ENCODE peak calls at places on chromosome 12, in six cellular contexts. J, Q, W, F, U and X are unnamed samples. For H3K4me1 and H3K27me3, the result is how much of the 10 kb centered on the place peaks cover.

GRCh38 chr12:76024942-76025600 is 6.5 kb downstream of the PHLDA1 start:
- DNase-seq in U (no peak), Q (no peak), J (no peak), F (no peak), W (no peak), X (no peak)

GRCh38 chr12:64587447-64587846 is 22.8 kb upstream of the RASSF3 start:
- DNase-seq in W (no peak), J (no peak), F (no peak), Q (no peak), U (no peak), X (no peak)

GRCh38 chr12:15774819-15775218 is 14.4 kb downstream of the EPS8 start:
- DNase-seq in W (no peak), U (no peak), Q (no peak), J (no peak), F (no peak), X (no peak)

GRCh38 chr12:88132387-88132786 is 9.5 kb downstream of the CEP290 start:
- DNase-seq in J (no peak), W (no peak), Q (no peak), F (no peak), U (no peak), X (no peak)

GRCh38 chr12:24054411-24054810 is 104.9 kb upstream of the SOX5 start:
- DNase-seq in U (no peak), Q (no peak), F (no peak), W (no peak), J (no peak), X (peak)

GRCh38 chr12:128190614-128191013 is 76.4 kb upstream of the TMEM132C start:
- DNase-seq in Q (peak), U (no peak), F (peak), W (peak), J (no peak), X (no peak)

GRCh38 chr12:122888232-122888752 is 7.6 kb downstream of the VPS37B start:
- DNase-seq in U (peak), J (no peak), F (peak), Q (peak), W (no peak), X (no peak)

GRCh38 chr12:31366104-31366621 is 40.2 kb upstream of the SINHCAF start:
- DNase-seq in U (no peak), F (no peak), Q (no peak), J (no peak), W (no peak), X (no peak)

GRCh38 chr12:120361506-120362208 is 7.3 kb downstream of the MSI1 start:
- DNase-seq in Q (peak), W (peak), F (peak), U (no peak), J (no peak), X (peak)

GRCh38 chr12:119589087-119589486 is 4.5 kb upstream of the TMEM233 start:
- DNase-seq in W (no peak), J (peak), Q (no peak), U (no peak), F (no peak), X (no peak)

GRCh38 chr12:95838125-95838524 is 20.6 kb upstream of the SNRPF start:
- DNase-seq in U (no peak), J (peak), W (peak), F (no peak), Q (no peak), X (no peak)

GRCh38 chr12:8026282-8026637 is 6.3 kb upstream of the FOXJ2 start:
- DNase-seq in U (no peak), J (no peak), F (no peak), W (no peak), Q (no peak), X (no peak)

GRCh38 chr12:119661882-119662281 is 6.1 kb upstream of the PRKAB1 start:
- DNase-seq in Q (no peak), F (no peak), U (no peak), J (no peak), W (no peak), X (no peak)

GRCh38 chr12:123948401-123949117 is 24.1 kb downstream of the CCDC92 start:
- DNase-seq in Q (no peak), J (no peak), F (no peak), U (no peak), W (no peak), X (no peak)

GRCh38 chr12:19082365-19082911 is 47.1 kb upstream of the PLEKHA5 start:
- DNase-seq in J (no peak), Q (no peak), W (no peak), F (no peak), U (no peak), X (no peak)

GRCh38 chr12:63845726-63846125 is 1.2 kb downstream of the SRGAP1 start:
- DNase-seq in U (no peak), F (no peak), J (no peak), Q (no peak), W (no peak), X (no peak)

GRCh38 chr12:29665107-29665506 is 118.6 kb downstream of the TMTC1 start:
- DNase-seq in W (no peak), U (no peak), Q (no peak), F (no peak), J (no peak), X (no peak)

GRCh38 chr12:22626429-22626828 is 1.5 kb downstream of the ETNK1 start:
- DNase-seq in Q (peak), J (no peak), F (no peak), U (no peak), W (no peak), X (no peak)

GRCh38 chr12:41234672-41235071 is 46.6 kb downstream of the PDZRN4 start:
- DNase-seq in U (no peak), Q (no peak), W (no peak), J (no peak), F (no peak), X (no peak)

GRCh38 chr12:65907465-65907864 is 83.2 kb downstream of the HMGA2 start:
- DNase-seq in W (no peak), J (no peak), U (no peak), Q (no peak), F (no peak), X (no peak)

GRCh38 chr12:123389560-123390351 is 5.8 kb downstream of the KMT5A start:
- DNase-seq in J (no peak), U (peak), F (peak), Q (peak), W (peak), X (peak)

GRCh38 chr12:24896171-24896570 is 52.7 kb downstream of the BCAT1 start:
- DNase-seq in U (no peak), J (no peak), W (no peak), Q (no peak), F (no peak), X (no peak)

GRCh38 chr12:133233993-133234564 is 1.6 kb downstream of the ANHX start:
- DNase-seq in J (no peak), Q (no peak), F (no peak), U (no peak), W (no peak), X (no peak)

GRCh38 chr12:68405292-68405900 is 73.2 kb upstream of the MDM1 start:
- DNase-seq in F (no peak), U (no peak), J (peak), W (no peak), Q (no peak), X (no peak)
- H3K27ac ChIP-seq in F (peak), U (no peak), J (peak), W (peak), Q (peak), X (peak)

DNA sequence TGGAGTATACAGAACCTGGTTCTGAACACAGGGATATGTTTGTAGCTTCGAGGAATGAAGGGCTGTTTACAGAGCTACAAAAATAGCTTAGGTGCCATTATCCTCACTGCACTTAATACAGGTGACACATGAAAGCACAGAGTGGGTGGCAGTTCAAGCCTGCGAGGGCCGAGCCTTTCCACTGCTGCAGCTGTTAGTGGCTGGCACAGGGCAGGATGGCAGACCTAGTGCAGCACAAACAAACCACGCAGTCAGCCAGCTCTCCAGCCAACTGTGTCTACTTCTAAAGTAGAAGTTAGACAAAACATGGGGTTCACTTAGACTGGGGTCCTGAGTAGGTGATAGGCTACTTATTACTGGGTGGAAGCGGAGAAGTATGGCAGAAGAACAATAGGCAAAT is 95.4 kb downstream of the DUSP16 start:
- DNase-seq in J (no peak), F (no peak), U (peak), Q (no peak), W (no peak), X (no peak)
- H3K4me1 ChIP-seq in J (under half), F (under half), U (under half), Q (under half), W (under half), X (under half)

GRCh38 chr12:52291267-52291935 is at the start of gene KRT81:
- DNase-seq in F (no peak), Q (no peak), J (no peak), W (no peak), U (no peak), X (no peak)
- H3K27me3 ChIP-seq in F (under half), Q (under half), J (under half), W (under half), U (under half), X (under half)

GRCh38 chr12:113041560-113041959 is 15.0 kb upstream of the DTX1 start:
- DNase-seq in J (no peak), U (no peak), Q (no peak), W (no peak), F (no peak), X (no peak)
- H3K27ac ChIP-seq in J (no peak), U (no peak), Q (no peak), W (no peak), F (no peak), X (no peak)

DNA sequence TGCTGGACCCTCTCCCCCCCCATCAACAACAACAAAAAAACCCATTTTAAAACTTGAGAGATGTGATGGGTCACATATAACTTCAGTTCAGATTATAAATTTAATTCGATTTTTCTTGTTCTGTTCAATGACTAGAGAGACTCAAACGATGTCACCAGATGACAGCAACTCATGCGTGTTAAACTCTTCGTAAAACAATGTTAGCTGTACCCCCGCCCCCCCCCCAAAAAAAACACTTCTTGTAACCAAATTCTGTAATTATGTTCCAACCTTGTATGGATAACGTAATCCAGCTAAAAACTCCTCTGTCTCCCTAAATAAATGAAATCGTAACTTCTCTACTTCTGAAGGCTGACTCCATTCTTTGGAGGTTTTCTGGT is 614 bp upstream of the NACA start:
- DNase-seq in J (no peak), W (no peak), Q (no peak), U (no peak), F (no peak), X (no peak)
- H3K4me1 ChIP-seq in J (under half), W (under half), Q (under half), U (under half), F (under half), X (under half)

DNA sequence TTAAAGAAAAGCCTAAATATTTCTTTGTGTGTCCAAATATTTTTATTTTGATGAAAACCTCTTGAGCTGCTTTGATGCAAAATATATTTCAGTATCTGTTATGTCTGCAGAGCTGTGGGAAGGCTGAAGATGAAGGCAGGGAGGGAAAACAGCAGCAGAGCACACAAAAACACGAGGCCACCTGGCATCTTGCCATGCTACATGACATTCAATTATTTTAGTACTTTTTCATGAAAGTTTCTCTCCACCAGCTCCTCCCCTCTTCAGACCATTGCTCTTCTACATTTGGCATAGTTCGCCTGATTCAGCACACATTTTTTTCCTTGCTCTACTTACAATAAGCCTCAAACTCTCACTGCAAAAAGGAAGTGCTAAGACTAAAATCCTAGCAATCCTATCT is 4.7 kb upstream of the ALX1 start:
- DNase-seq in W (no peak), F (no peak), U (no peak), Q (no peak), J (no peak), X (no peak)
- H3K27me3 ChIP-seq in W (under half), F (under half), U (under half), Q (under half), J (under half), X (under half)

DNA sequence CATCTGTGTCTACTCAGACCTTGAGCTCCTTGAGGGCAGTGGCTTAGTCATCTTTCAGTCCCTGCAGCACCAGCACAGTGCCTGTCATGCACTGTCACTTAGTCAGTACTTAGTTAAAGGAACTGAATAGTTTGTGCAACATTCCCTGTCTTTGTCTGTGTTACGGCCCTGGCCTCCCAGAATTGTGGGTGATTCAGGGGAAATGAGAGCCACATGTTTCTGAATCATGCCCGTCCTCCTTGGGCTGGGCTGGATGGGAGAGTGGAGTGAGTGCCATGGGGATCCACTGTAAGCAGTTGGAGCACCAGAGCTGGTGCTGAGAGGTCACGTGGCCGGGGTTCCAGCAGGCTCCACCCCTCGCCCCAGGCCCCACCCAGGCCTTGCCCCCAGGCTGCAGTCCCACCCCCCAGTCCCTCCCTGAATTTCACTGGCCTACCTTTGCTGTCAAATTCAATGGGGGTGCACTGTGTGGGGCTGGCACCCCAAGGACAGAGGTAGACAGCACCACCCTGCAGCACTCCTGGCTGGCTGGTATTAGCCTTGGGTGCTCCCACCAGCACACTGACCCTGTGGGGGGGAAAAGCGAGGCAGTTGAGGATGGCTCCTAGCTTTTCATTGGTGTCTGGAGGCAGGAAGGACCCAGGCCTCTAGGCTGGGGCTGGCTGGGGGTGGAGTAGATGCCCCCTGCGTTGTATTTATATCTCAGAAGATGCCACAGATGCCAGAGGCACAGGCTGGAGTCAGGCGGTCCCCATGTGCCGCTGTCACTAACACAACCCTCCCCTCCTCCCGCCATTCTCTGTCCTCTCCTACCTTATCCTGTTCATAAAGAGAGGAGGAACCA is 7.4 kb downstream of the ITGA5 start:
- DNase-seq in Q (no peak), J (peak), W (peak), F (no peak), U (peak), X (peak)
- H3K27ac ChIP-seq in Q (no peak), J (peak), W (peak), F (no peak), U (peak), X (peak)